ENCODE peak calls at places on chromosomes 1 and 21, in four cellular contexts. N is left lung, S is GM12865, E is iPS DF 6.9. U is an unnamed sample.

GRCh38 chr21:39116761-39117425 is 66.4 kb downstream of the PSMG1 start:
- DNase-seq in E (no peak), N (no peak), S (no peak), U (no peak)

GRCh38 chr1:150150511-150151021 is 850 bp downstream of the PLEKHO1 start:
- DNase-seq in E (no peak), S (no peak), N (peak), U (no peak)

GRCh38 chr1:1281533-1282321 is 1.5 kb downstream of the SCNN1D start:
- DNase-seq in S (no peak), E (no peak), N (peak), U (peak)

GRCh38 chr1:177069489-177069888 is 95.0 kb downstream of the ASTN1 start:
- DNase-seq in S (no peak), E (no peak), N (no peak), U (no peak)

GRCh38 chr1:28775121-28775942 is 36.6 kb upstream of the OPRD1 start:
- DNase-seq in S (peak), N (peak), E (no peak), U (peak)

GRCh38 chr1:110677526-110677925 is 2.8 kb upstream of the KCNA3 start:
- DNase-seq in S (no peak), E (no peak), N (no peak), U (no peak)

GRCh38 chr1:224116131-224116530 is 2.2 kb downstream of the FBXO28 start:
- DNase-seq in E (no peak), N (no peak), S (peak), U (peak)

GRCh38 chr1:230327892-230328284 is 98.2 kb downstream of the PGBD5 start:
- DNase-seq in N (no peak), S (peak), E (no peak), U (peak)

GRCh38 chr1:179867493-179868330 is 9.9 kb downstream of the TOR1AIP2 start:
- DNase-seq in S (peak), N (no peak), E (no peak), U (peak)

GRCh38 chr1:178275083-178275482 is 181.2 kb downstream of the RASAL2 start:
- DNase-seq in S (no peak), N (no peak), E (no peak), U (peak)

GRCh38 chr1:232709339-232709738 is 79.4 kb upstream of the SIPA1L2 start:
- DNase-seq in N (no peak), E (no peak), S (no peak), U (peak)

GRCh38 chr21:44931501-44932365 is 8.1 kb upstream of the SLX9 start:
- DNase-seq in E (no peak), S (peak), N (peak), U (no peak)

GRCh38 chr1:157798211-157798610 is 21.3 kb upstream of the FCRL2 start:
- DNase-seq in S (no peak), E (no peak), N (peak), U (peak)

GRCh38 chr1:45512641-45513054 is 9.0 kb downstream of the PRDX1 start:
- DNase-seq in E (no peak), N (no peak), S (peak), U (peak)

GRCh38 chr1:111959436-111959835 is 30.0 kb downstream of the KCND3 start:
- DNase-seq in E (no peak), N (no peak), S (no peak), U (peak)

GRCh38 chr1:10434590-10434989 is 4.4 kb downstream of the CENPS start:
- DNase-seq in E (no peak), S (no peak), N (no peak), U (no peak)

GRCh38 chr1:58033311-58033710 is 513.2 kb downstream of the OMA1 start:
- DNase-seq in N (no peak), S (no peak), E (no peak), U (no peak)

GRCh38 chr1:112439592-112439991 is 43.6 kb downstream of the CTTNBP2NL start:
- DNase-seq in N (no peak), E (no peak), S (no peak), U (no peak)

GRCh38 chr1:59295603-59296002 is 1.3 kb upstream of the FGGY start:
- DNase-seq in E (no peak), S (no peak), N (no peak), U (no peak)
- H3K4me3 ChIP-seq in E (no peak), S (peak), N (peak), U (peak)

DNA sequence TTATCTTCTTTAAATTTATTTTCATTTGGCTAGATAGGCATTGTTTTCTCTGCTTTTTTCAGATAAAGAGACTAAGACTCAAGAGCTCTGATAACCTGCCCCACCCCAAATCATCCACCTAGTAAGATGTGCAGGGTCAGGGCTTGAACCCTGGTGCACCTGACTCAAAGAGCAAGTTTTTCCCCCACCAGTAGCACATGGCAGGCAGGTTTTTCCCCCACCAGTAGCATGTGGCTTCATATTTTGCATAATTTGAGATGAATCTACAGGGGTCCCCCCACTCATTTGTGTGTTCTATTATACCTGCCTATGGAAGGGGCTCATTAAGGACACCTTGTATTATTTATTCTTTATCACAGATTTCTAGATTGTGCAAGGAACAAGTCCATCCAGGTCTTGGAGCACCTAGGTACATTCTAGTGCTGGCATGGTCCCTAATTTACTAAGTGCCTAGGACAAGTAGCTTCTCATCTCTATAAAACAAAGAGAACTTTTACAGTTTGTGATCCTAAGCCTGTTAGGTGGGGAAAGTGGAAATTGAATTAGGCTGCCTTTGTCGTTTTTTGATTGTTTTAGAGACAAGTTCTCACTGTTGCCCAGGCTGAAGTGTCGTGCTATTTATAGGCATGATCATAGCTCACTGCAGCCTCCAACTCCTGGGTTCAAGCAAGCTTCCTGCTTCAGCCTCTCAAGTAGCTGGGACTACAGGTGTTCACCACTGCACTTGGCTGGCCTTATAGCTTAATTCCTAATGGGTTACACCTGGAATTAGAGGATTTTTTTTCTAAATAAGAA is 13.2 kb upstream of the CTSE start:
- DNase-seq in N (no peak), E (no peak), S (peak), U (no peak)
- H3K4me3 ChIP-seq in N (no peak), E (no peak), S (peak), U (no peak)

GRCh38 chr21:24200052-24200451 is 1407.2 kb downstream of the MRPL39 start:
- DNase-seq in N (no peak), S (peak), E (no peak), U (no peak)
- H3K4me3 ChIP-seq in N (no peak), S (no peak), E (no peak), U (no peak)

DNA sequence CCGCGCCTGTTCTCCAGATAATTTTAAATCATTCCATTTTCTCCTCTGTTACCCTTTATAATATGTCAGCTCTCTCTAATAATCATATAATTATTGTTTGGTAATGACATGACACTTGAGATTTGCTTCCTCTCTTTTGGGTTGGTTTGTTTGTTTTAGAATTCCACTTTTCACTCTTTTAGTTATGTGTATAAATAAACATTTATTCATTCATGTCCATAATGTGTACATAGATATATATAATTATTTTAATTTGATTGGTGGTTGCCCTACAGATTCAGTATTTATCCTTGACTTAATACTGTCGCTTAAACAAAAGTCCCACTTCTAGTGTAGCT is 93.4 kb upstream of the FMN2 start:
- DNase-seq in N (no peak), E (no peak), S (no peak), U (no peak)
- H3K4me3 ChIP-seq in N (peak), E (no peak), S (no peak), U (no peak)

DNA sequence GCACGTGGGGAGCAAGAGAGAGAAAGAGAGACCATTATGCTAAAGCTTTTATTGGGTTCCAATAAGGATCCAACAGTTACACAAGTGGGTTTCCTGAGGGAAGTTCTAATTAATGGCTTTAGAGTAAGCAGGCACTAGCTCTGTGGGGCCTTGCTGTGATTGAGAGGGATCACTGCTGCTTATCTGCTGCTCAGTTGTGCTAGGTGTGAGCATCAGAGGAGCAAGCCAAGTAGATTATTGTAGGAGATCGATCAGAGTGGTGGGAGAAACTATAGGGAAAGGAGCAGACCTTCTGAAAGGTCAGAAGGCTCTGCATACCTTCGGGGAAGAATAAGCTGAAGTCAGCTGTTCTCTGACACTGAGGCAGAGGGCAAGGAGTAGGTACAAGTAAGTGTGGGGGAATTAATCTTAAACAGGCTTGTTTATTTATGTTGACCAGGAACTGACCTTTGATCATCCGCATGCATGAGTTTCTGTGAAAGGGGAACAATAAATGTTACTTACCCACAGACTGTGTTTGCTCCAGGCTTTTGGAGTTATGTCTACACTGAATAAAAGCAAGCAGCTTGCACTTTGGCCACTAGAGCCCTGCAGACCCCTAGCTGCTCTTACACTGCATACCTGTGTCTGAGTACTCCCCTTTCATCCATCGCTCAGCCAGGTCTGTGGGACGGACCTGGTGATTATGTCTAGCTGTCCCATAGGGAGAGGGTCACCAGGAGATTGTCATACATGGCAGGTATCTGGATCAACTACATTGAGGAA is 89.7 kb downstream of the TNNI3K start:
- DNase-seq in S (no peak), E (no peak), N (no peak), U (no peak)
- H3K4me3 ChIP-seq in S (no peak), E (no peak), N (no peak), U (no peak)

DNA sequence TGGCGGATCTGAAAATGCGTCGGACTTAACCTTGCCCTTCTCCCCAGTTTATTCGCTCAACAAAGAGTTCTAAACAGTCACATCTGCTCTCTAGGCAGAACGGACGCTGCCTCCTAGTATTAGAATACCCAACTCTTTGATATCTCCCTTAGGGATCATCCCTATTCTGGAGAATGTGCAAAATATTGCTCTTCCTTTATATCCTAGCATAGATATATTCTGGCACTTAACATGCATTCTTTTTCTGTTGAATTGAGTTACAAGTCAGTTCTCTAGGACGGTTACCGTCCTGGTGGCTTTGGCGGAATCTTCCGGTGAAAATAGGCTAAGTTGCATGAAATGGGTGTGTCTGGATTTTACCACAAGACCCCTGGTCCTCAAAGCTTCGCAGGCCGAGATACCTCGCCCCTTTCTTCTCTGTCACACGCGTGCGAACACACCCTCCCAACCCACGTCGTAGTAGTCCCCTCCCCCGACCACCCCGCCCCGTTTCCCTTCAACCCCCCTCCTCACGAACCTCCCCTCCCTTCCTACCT is 494 bp upstream of the DNAJC6 start:
- DNase-seq in S (no peak), E (no peak), N (no peak), U (no peak)
- H3K4me3 ChIP-seq in S (no peak), E (peak), N (peak), U (peak)

U was measured in epithelial cell of esophagus.